ENCODE peak calls at places on chromosomes 1 and 21, in seven cellular contexts. U, N, L, P, W, J and I are unnamed samples.

GRCh38 chr1:38360807-38361206 is 314.2 kb upstream of the POU3F1 start:
- DNase-seq in P (no peak), N (no peak), U (no peak), J (no peak), W (no peak), L (no peak), I (no peak)

GRCh38 chr1:25619101-25619890 is 2.7 kb downstream of the MAN1C1 start:
- DNase-seq in L (no peak), N (peak), P (peak), J (peak), W (peak), U (peak), I (no peak)

GRCh38 chr1:53643881-53644390 is 95.0 kb downstream of the GLIS1 start:
- DNase-seq in J (no peak), L (no peak), W (no peak), N (no peak), P (no peak), U (no peak), I (no peak)

GRCh38 chr1:98210563-98210962 is 289.7 kb upstream of the DPYD start:
- DNase-seq in J (no peak), N (no peak), P (no peak), U (no peak), W (no peak), L (no peak), I (no peak)

GRCh38 chr1:41365772-41366427 is 4.7 kb downstream of the FOXO6 start:
- DNase-seq in L (no peak), N (no peak), J (peak), P (peak), U (no peak), W (no peak), I (no peak)

GRCh38 chr1:91804546-91805023 is 81.4 kb downstream of the TGFBR3 start:
- DNase-seq in P (no peak), L (no peak), U (no peak), J (peak), W (no peak), N (no peak), I (peak)

GRCh38 chr1:207867136-207868081 is 43.5 kb downstream of the CD34 start:
- DNase-seq in L (peak), W (peak), U (no peak), N (no peak), J (peak), P (no peak), I (no peak)

GRCh38 chr1:199995096-199995685 is 32.3 kb upstream of the NR5A2 start:
- DNase-seq in J (no peak), L (no peak), U (no peak), W (no peak), P (peak), N (no peak), I (no peak)

GRCh38 chr1:25478633-25479032 is 47.9 kb downstream of the MACO1 start:
- DNase-seq in J (no peak), P (no peak), L (no peak), N (no peak), W (no peak), U (no peak), I (no peak)

DNA sequence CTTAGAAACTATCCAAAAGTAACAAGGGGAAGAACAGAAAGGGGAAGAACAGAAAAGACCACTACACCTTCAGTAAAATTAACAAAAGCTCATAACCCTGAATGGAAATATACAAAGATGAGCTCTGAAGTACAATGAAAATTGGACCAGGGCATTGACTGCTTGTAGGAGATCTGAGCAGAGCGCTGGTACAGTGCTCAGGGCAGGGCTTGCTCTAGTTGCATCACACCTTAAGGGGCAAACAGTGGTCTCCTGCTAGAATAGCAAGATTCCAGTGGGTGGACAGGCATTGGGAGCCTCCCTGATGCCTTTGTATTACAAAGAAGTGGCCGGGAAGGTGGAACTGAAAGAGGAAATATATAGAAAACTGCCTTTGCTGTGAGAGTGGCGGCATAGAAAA is 111.9 kb upstream of the RGS1 start:
- DNase-seq in U (no peak), P (no peak), L (no peak), J (no peak), W (no peak), N (no peak), I (no peak)
- TF ChIP-seq CTCF in U (no peak), P (no peak), L (no peak), J (no peak), W (no peak), N (no peak), I (no peak)

DNA sequence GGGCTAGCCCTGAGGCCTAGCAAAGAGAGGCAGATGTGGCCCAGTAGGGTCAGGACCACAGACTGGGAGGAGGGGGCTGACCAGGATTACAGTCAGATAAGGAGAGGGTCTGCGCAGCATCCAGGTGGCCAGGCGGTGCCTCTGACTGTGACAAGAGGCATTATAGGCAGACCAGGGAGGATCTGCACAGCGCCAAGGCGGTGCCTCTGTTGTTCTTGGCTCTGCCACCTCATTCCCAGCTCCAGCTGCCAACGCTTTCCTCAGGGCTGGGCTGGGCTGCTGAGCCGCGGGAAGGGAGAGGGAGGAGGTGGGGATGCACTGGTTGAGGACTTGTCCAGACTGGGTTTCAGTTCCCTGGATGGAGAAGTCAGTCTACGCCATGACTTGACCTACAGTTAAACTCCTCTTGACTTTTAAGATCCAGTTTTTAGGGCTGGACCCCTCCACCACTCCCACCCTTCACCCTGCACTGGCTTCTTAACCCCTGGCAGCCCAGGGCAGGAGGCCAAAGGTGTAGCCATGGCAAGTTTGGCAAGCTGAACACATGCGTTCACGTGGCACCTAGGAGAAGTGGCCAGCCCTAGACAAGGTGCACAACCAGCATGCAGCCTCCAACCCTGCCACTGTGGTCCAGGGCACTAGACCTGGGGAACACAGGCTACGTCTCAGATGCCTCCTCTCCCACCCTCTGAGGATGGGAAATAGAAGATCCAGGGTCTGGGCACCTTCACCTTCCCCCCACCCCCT is 4.5 kb upstream of the CRABP2 start:
- DNase-seq in P (peak), W (peak), J (no peak), U (peak), N (no peak), L (no peak), I (peak)
- TF ChIP-seq CTCF in P (no peak), W (no peak), J (no peak), U (no peak), N (no peak), L (no peak), I (no peak)

DNA sequence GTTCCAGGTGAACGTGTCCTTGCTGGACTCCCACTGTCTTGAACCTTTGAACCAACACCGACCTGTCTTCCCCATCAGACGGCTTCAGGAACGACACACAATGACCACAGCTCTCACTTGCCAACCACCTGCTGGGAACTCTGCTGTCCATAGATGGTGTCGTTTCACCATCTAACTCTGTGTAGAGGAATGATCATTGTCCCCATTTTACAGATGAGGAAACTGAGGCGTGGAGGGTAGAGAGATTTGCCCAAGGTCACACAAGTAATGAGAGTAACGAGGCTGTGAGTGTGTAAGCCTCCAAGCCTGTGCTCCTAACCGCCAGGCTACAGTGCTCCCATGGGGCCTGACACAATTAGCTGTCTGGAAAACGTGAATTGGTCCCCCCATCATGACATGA is 9.9 kb upstream of the PLEKHG5 start:
- DNase-seq in P (no peak), J (no peak), N (no peak), W (peak), U (no peak), L (no peak), I (no peak)
- TF ChIP-seq CTCF in P (no peak), J (no peak), N (no peak), W (no peak), U (no peak), L (no peak), I (no peak)

DNA sequence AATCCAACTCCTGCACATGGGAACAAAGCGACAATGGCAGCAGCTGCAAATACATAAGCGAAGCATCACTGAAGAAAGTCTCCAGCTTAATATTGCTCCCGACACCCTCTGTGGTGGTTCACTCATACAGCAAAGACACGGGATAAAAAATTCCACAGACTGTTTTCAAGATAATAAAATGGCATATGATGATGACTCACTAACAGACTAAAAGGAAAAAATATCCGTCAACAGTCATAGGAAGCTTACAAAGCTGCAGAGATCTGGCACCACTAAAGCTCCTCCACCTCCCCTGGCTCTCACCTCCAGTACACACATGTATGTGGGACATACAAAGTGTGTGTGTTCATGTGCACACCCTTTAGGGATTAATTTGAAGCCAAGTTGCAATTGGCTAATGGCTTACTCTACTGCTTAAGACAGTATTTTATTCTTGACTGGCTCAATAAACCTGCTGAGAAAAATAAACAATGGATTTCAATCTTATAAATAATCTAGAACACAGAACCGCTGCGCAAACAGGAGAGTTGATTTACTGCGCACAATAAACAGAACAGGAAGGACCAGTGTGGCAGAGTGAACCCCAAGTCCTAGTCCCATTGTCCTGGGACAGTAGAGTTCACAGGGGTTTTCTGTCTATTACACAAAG is 94.4 kb downstream of the SLC45A1 start:
- DNase-seq in J (no peak), L (no peak), N (no peak), P (peak), W (no peak), U (peak), I (no peak)
- TF ChIP-seq CTCF in J (no peak), L (no peak), N (no peak), P (peak), W (peak), U (peak), I (no peak)

DNA sequence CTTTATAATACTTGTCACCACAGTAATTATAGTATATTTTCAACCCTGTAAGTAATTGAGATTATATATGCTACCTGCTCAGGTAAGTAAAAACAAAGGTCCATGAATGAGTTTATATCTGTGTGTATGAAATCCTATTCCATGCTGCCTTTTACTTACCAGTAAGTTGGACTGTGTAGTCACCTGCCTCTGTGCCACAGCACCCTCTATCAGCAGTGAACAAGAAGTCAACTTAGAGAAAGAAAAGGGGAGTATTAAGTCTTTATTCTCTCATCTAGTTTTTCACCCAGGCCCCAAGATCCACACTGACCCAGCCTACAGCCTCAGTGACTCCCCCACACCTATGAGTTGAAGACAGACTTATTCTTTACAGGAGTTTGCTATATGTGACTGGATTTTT is 36.9 kb upstream of the IFI16 start:
- DNase-seq in L (no peak), J (peak), N (peak), W (no peak), P (no peak), U (peak), I (peak)
- TF ChIP-seq CTCF in L (no peak), J (peak), N (no peak), W (no peak), P (peak), U (peak), I (peak)

DNA sequence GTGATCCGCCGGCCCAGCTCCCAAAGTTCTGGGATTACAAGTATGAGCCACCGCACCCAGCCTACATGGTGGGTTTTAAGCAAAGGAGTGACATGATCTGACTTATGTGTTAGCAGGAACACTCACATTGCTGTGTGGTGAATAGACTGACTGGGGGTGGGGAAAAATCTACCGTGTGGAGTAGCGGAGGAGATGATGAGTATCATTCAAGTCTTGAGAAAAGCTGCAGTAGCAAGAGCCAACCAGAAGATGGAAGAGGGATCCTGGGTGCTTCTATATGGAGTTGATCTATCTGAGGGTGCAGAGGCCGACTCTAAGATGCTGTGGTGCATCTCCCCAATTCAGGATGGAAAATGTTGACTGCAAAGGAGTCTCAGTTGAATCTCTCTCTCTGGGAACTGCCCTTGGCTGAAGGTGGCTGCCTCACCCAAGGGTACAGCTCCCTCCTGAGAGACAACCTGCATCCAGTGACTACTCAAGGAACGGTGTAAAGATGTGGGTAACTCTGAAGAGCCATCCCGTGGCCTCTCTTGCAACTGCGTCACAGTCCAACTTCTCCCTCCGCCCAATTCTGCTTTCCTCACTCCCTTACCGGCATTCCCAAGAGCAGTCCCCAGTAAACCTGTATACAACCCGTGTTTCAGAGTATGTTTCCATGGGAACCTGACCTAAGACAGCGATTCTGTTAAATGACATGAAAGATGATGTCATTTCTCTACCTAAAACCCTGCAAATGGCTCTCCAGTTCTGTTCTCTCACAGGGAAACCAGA is 7.4 kb upstream of the B3GALNT2 start:
- DNase-seq in J (peak), L (no peak), P (peak), N (no peak), U (no peak), W (no peak), I (no peak)
- TF ChIP-seq CTCF in J (peak), L (no peak), P (peak), N (no peak), U (peak), W (peak), I (peak)

DNA sequence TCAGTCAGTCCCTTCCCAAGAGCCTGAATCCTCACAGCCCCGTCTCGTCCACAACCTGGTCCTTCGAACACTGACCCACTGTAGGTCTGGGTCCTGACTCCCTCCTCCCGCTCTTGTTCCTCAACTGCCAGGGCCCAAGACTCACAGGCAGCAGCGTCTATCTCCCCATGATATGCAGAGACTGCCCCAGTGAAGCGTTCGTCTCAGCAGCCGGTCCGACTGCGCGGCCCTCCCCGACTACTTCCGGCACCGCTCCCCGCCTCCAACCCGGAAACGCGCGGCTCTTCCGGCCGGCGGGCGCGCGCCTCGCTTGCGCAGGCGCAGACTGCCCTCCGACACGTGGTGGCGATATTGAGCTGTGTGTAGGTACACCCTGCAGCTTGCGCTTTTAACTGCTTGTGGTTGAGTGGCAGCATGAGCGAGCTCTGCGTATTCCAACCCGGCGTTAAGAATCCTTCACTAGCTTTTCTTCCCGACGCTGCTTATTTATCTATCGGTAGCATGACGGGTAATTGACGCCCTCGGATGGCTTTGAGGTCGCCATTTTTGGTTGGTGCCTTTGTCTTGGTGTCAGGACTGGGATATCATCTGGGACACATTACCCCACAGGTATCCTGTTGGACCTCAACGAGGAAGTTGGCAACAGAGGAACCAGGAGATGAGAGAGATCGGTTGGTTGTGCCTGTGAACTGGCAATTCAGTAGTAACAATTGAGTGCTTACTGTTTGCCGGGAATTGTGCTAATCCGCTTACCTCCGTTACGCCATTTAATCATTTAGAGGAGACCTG is at the start of gene TAF12:
- DNase-seq in J (peak), N (peak), P (peak), L (peak), W (peak), U (peak), I (peak)
- TF ChIP-seq CTCF in J (peak), N (no peak), P (peak), L (peak), W (peak), U (no peak), I (peak)

GRCh38 chr1:58399176-58399575 is 147.3 kb downstream of the OMA1 start:
- DNase-seq in U (no peak), L (no peak), N (no peak), P (no peak), J (no peak), W (no peak), I (no peak)

GRCh38 chr1:58397187-58397820 is 149.2 kb downstream of the OMA1 start:
- DNase-seq in U (peak), L (no peak), W (no peak), J (no peak), N (no peak), P (peak), I (peak)

GRCh38 chr1:58396150-58396549 is 150.4 kb downstream of the OMA1 start:
- DNase-seq in J (no peak), U (no peak), P (no peak), W (no peak), L (no peak), N (no peak), I (no peak)

GRCh38 chr1:58401991-58402390 is 144.5 kb downstream of the OMA1 start:
- DNase-seq in L (no peak), P (no peak), J (no peak), W (no peak), N (no peak), U (peak), I (no peak)

GRCh38 chr1:58398714-58399113 is 147.8 kb downstream of the OMA1 start:
- DNase-seq in J (peak), L (no peak), P (no peak), W (no peak), N (no peak), U (no peak), I (no peak)
- TF ChIP-seq CTCF in J (no peak), L (no peak), P (no peak), W (no peak), N (no peak), U (no peak), I (no peak)

GRCh38 chr21:34795152-34796141 is 126.7 kb downstream of the CLIC6 start:
- DNase-seq in U (peak), W (no peak), N (no peak), P (peak), L (no peak), J (no peak), I (peak)
- TF ChIP-seq CTCF in U (peak), W (no peak), N (no peak), P (no peak), L (no peak), J (no peak), I (no peak)